ENCODE peak calls at places on chromosomes 11 and 22, in four cellular contexts. T is lung, Q is IMR-90, D is psoas muscle. V is an unnamed sample.

GRCh38 chr22:35582861-35583670 is 34.1 kb downstream of the MB start:
- DNase-seq in T (peak; percentile 62), Q (peak; percentile 65), D (peak; percentile 56), V (no peak)

GRCh38 chr11:130166457-130166784 is 6.8 kb downstream of the ST14 start:
- DNase-seq in T (no peak), Q (peak; percentile 99), D (no peak), V (no peak)

GRCh38 chr22:29143848-29144785 is 61.6 kb upstream of the EMID1 start:
- DNase-seq in T (no peak), Q (no peak), D (peak; percentile 51), V (peak; percentile 79)

GRCh38 chr11:35412285-35412684 is 7.1 kb downstream of the SLC1A2 start:
- DNase-seq in T (no peak), Q (peak; percentile 25), D (no peak), V (no peak)

GRCh38 chr11:55949330-55949729 is 13.1 kb upstream of the OR5I1 start:
- DNase-seq in T (no peak), Q (no peak), D (no peak), V (no peak)

GRCh38 chr11:103842795-103843194 is 193.6 kb upstream of the DDI1 start:
- DNase-seq in T (no peak), Q (peak; percentile 94), D (no peak), V (no peak)

GRCh38 chr11:111059726-111060125 is 185.8 kb upstream of the POU2AF2 start:
- DNase-seq in T (no peak), Q (peak; percentile 69), D (no peak), V (no peak)

GRCh38 chr11:21142007-21142406 is 472.6 kb downstream of the NELL1 start:
- DNase-seq in T (no peak), Q (no peak), D (no peak), V (no peak)

GRCh38 chr11:83826078-83826477 is 539.9 kb upstream of the CCDC90B start:
- DNase-seq in T (no peak), Q (no peak), D (no peak), V (no peak)

GRCh38 chr22:17969732-17970131 is 54.6 kb downstream of the MICAL3 start:
- DNase-seq in T (no peak), Q (peak; percentile 99), D (peak; percentile 31), V (no peak)

GRCh38 chr11:87019582-87020271 is 18.0 kb upstream of the TMEM135 start:
- DNase-seq in T (no peak), Q (peak; percentile 45), D (no peak), V (no peak)

GRCh38 chr11:120181446-120181992 is 29.3 kb upstream of the OAF start:
- DNase-seq in T (peak; percentile 25), Q (no peak), D (no peak), V (peak; percentile 61)

GRCh38 chr11:117366875-117367274 is 39.2 kb downstream of the CEP164 start:
- DNase-seq in T (no peak), Q (no peak), D (no peak), V (no peak)

GRCh38 chr22:25475554-25476022 is 88.9 kb upstream of the GRK3 start:
- DNase-seq in T (peak; percentile 38), Q (peak; percentile 72), D (no peak), V (no peak)

GRCh38 chr11:64918056-64918455 is 1.0 kb upstream of the ATG2A start:
- DNase-seq in T (no peak), Q (peak; percentile 70), D (no peak), V (no peak)

GRCh38 chr22:26304730-26305129 is 124.3 kb upstream of the ASPHD2 start:
- DNase-seq in T (no peak), Q (no peak), D (no peak), V (no peak)

GRCh38 chr11:85756401-85757200 is 54.3 kb downstream of the SYTL2 start:
- DNase-seq in T (no peak), Q (no peak), D (no peak), V (no peak)

GRCh38 chr22:24977370-24978230 is 25.1 kb downstream of the KIAA1671 start:
- DNase-seq in T (no peak), Q (no peak), D (peak; percentile 43), V (no peak)

GRCh38 chr11:10601722-10602281 is 33.3 kb upstream of the LYVE1 start:
- DNase-seq in T (peak; percentile 28), Q (no peak), D (peak; percentile 48), V (no peak)

GRCh38 chr11:6319879-6320410 is 356 bp downstream of the CAVIN3 start:
- DNase-seq in T (peak; percentile 96), Q (peak; percentile 91), D (peak; percentile 86), V (no peak)

GRCh38 chr22:25780673-25781072 is 38.7 kb downstream of the MYO18B start:
- DNase-seq in T (no peak), Q (no peak), D (no peak), V (no peak)

GRCh38 chr11:8167796-8168195 is 1.0 kb downstream of the RIC3 start:
- DNase-seq in T (no peak), Q (peak; percentile 11), D (no peak), V (no peak)

GRCh38 chr22:42993651-42994275 is 21.2 kb downstream of the PACSIN2 start:
- DNase-seq in T (no peak), Q (peak; percentile 60), D (no peak), V (no peak)

GRCh38 chr11:122917311-122917710 is 34.8 kb downstream of the JHY start:
- DNase-seq in T (peak; percentile 83), Q (peak; percentile 32), D (peak; percentile 20), V (no peak)

GRCh38 chr22:33461698-33462434 is 403.7 kb upstream of the SYN3 start:
- DNase-seq in T (no peak), Q (no peak), D (no peak), V (no peak)

GRCh38 chr11:110125632-110126031 is 32.4 kb downstream of the ZC3H12C start:
- DNase-seq in T (no peak), Q (peak; percentile 60), D (no peak), V (no peak)

GRCh38 chr11:80502511-80502910 is 1061.7 kb upstream of the TENM4 start:
- DNase-seq in T (no peak), Q (no peak), D (no peak), V (no peak)

GRCh38 chr11:95241673-95242072 is 10.7 kb upstream of the SESN3 start:
- DNase-seq in T (no peak), Q (no peak), D (no peak), V (no peak)

GRCh38 chr22:37982938-37983859 is 1.2 kb downstream of the SOX10 start:
- DNase-seq in T (no peak), Q (no peak), D (no peak), V (no peak)

GRCh38 chr22:37979782-37980181 is 4.6 kb downstream of the SOX10 start:
- DNase-seq in T (no peak), Q (no peak), D (no peak), V (no peak)

GRCh38 chr22:37982151-37982838 is 2.1 kb downstream of the SOX10 start:
- DNase-seq in T (no peak), Q (no peak), D (no peak), V (no peak)

GRCh38 chr22:37983860-37984791 is at the start of gene SOX10:
- DNase-seq in T (no peak), Q (no peak), D (no peak), V (no peak)

GRCh38 chr22:37981282-37982011 is 2.9 kb downstream of the SOX10 start:
- DNase-seq in T (no peak), Q (no peak), D (no peak), V (no peak)
- H3K4me3 ChIP-seq in T (no peak overlapping the region), Q (no peak overlapping the region), D (no peak overlapping the region), V (no peak overlapping the region)

GRCh38 chr11:36586543-36586942 is 7.8 kb upstream of the IFTAP start:
- DNase-seq in T (no peak), Q (no peak), D (no peak), V (no peak)

GRCh38 chr11:36596880-36597279 is 1.2 kb downstream of the RAG2 start:
- DNase-seq in T (no peak), Q (no peak), D (no peak), V (no peak)

GRCh38 chr11:36594316-36594989 is at the start of gene IFTAP:
- DNase-seq in T (peak; percentile 54), Q (peak; percentile 92), D (peak; percentile 31), V (no peak)

DNA sequence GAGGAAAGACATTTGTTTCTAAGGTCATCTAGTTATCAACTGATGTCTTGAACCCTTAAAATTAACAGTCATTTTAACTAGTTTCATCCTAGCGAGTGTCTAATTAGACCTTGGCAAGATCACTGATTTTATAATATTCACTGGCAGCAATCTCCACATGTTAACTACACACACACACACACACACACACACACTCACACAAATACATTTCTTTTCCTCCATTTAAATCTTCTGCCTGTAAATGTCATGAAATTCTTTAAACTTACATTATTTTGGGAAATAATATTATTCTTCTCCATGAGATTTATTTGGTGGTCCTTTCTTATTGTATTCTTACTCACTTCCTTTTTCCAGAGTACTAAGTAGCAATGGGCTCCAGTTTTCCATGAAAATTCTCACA is 2.9 kb upstream of the IFTAP start:
- DNase-seq in T (no peak), Q (no peak), D (no peak), V (no peak)
- TF ChIP-seq CTCF in T (no peak), Q (no peak), D (no peak), V (no peak)

GRCh38 chr11:112271242-112271641 is 10.6 kb upstream of the PLET1 start:
- DNase-seq in T (no peak), Q (no peak), D (no peak), V (no peak)
- H3K4me3 ChIP-seq in T (no peak overlapping the region), Q (no peak overlapping the region), D (no peak overlapping the region), V (no peak overlapping the region)

GRCh38 chr11:61181489-61181888 is 20.3 kb upstream of the VPS37C start:
- DNase-seq in T (no peak), Q (no peak), D (no peak), V (no peak)

GRCh38 chr11:61186504-61186903 is 16.8 kb upstream of the PGA3 start:
- DNase-seq in T (no peak), Q (no peak), D (no peak), V (no peak)

GRCh38 chr11:61187505-61188130 is 15.7 kb upstream of the PGA3 start:
- DNase-seq in T (peak; percentile 71), Q (peak; percentile 77), D (peak; percentile 69), V (no peak)

DNA sequence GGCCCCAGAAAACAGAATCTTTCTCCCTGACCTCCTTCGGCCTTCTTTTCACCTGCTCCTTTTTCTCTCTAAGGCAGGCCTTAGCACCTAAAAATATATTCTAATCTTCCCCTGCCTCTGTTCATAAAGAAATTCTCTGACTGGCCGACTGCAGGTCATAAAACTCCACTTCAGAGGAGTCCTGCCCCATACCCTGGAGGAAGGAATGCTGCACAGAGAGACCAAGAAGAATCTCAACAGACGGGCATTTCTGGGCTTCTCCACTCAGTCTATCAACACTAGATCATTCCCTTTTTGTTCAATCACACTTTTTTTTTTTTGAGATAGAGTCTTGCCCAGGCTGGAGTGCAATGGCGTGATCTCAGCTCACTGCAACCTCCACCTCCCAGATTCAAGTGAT is 19.7 kb upstream of the PGA3 start:
- DNase-seq in T (no peak), Q (no peak), D (no peak), V (no peak)
- TF ChIP-seq CTCF in T (no peak), Q (peak; percentile 19), D (no peak), V (no peak)

V was measured in vagina.